ENCODE peak calls at places on chromosomes 6 and 20, in ten cellular contexts. O, D, S, T, W, V, K, R, X and J are unnamed samples.

GRCh38 chr20:54208492-54209044 is 681 bp downstream of the PFDN4 start:
- DNase-seq in O (no peak), D (no peak), S (no peak), T (no peak), W (no peak), V (peak), K (no peak), R (no peak), X (peak), J (no peak)

GRCh38 chr20:10217517-10218410 is 866 bp upstream of the SNAP25 start:
- DNase-seq in O (no peak), D (peak), S (no peak), T (peak), W (no peak), V (no peak), K (no peak), R (no peak), X (peak), J (no peak)

GRCh38 chr20:57089701-57090144 is 176.7 kb downstream of the BMP7 start:
- DNase-seq in O (peak), D (peak), S (peak), T (peak), W (peak), V (peak), K (peak), R (peak), X (peak), J (peak)

GRCh38 chr6:54009052-54009654 is 102.1 kb upstream of the MLIP start:
- DNase-seq in O (no peak), D (no peak), S (no peak), T (no peak), W (no peak), V (no peak), K (no peak), R (no peak), X (no peak), J (no peak)

GRCh38 chr6:54282186-54282585 is 26.1 kb upstream of the TINAG start:
- DNase-seq in O (peak), D (no peak), S (no peak), T (no peak), W (no peak), V (no peak), K (no peak), R (no peak), X (peak), J (no peak)

GRCh38 chr6:38153076-38153475 is 333.5 kb downstream of the ZFAND3 start:
- DNase-seq in O (no peak), D (no peak), S (no peak), T (no peak), W (no peak), V (no peak), K (no peak), R (no peak), X (no peak), J (no peak)

GRCh38 chr6:31354248-31354647 is 2.7 kb downstream of the HLA-B start:
- DNase-seq in O (no peak), D (no peak), S (no peak), T (no peak), W (no peak), V (no peak), K (no peak), R (no peak), X (no peak), J (no peak)

GRCh38 chr6:39543950-39544349 is 181.3 kb downstream of the KIF6 start:
- DNase-seq in O (no peak), D (no peak), S (no peak), T (no peak), W (no peak), V (no peak), K (no peak), R (no peak), X (no peak), J (no peak)

GRCh38 chr20:6122873-6123649 is at the start of gene FERMT1:
- DNase-seq in O (peak), D (peak), S (no peak), T (peak), W (peak), V (no peak), K (no peak), R (no peak), X (peak), J (no peak)

GRCh38 chr20:17943343-17943742 is 25.3 kb downstream of the SNX5 start:
- DNase-seq in O (no peak), D (no peak), S (no peak), T (no peak), W (no peak), V (no peak), K (no peak), R (no peak), X (no peak), J (no peak)

GRCh38 chr6:16236648-16237199 is 1.7 kb upstream of the GMPR start:
- DNase-seq in O (no peak), D (no peak), S (no peak), T (peak), W (no peak), V (no peak), K (no peak), R (no peak), X (peak), J (no peak)

GRCh38 chr20:38893056-38893455 is 33.2 kb upstream of the FAM83D start:
- DNase-seq in O (no peak), D (no peak), S (no peak), T (no peak), W (no peak), V (no peak), K (no peak), R (no peak), X (no peak), J (no peak)

GRCh38 chr6:168376811-168377480 is 57.4 kb upstream of the DACT2 start:
- DNase-seq in O (no peak), D (no peak), S (no peak), T (no peak), W (no peak), V (no peak), K (no peak), R (no peak), X (no peak), J (no peak)

GRCh38 chr6:35396991-35397390 is 54.6 kb downstream of the PPARD start:
- DNase-seq in O (no peak), D (no peak), S (no peak), T (peak), W (no peak), V (no peak), K (no peak), R (no peak), X (peak), J (no peak)

GRCh38 chr6:150767585-150768164 is 97.8 kb upstream of the MTHFD1L start:
- DNase-seq in O (no peak), D (peak), S (no peak), T (no peak), W (no peak), V (no peak), K (no peak), R (no peak), X (peak), J (no peak)